ENCODE peak calls at places on chromosomes 3 and 15, in five cellular contexts. S, O, M, P and Y are unnamed samples.

GRCh38 chr3:195129644-195130492 is 141.1 kb downstream of the XXYLT1 start:
- DNase-seq in P (no peak), M (no peak), S (no peak), O (no peak), Y (no peak)

GRCh38 chr3:174156200-174156599 is 702.9 kb upstream of the NAALADL2 start:
- DNase-seq in M (no peak), S (no peak), O (no peak), P (no peak), Y (no peak)

GRCh38 chr3:155339052-155339451 is 45.6 kb upstream of the STRIT1 start:
- DNase-seq in S (no peak), M (no peak), P (no peak), O (no peak), Y (no peak)

GRCh38 chr15:92616621-92617179 is 38.9 kb downstream of the FAM174B start:
- DNase-seq in P (no peak), O (no peak), M (no peak), S (no peak), Y (peak; percentile 51)

GRCh38 chr3:144636833-144637232 is 665.2 kb downstream of the DIPK2A start:
- DNase-seq in P (no peak), O (no peak), S (no peak), M (no peak), Y (peak; percentile 85)

GRCh38 chr15:58988011-58988785 is 735 bp downstream of the RNF111 start:
- DNase-seq in P (peak; percentile 63), O (peak; percentile 92), M (peak; percentile 62), S (peak; percentile 62), Y (peak; percentile 90)

GRCh38 chr3:122594025-122594424 is 16.6 kb downstream of the PARP15 start:
- DNase-seq in O (no peak), S (no peak), M (no peak), P (no peak), Y (no peak)

GRCh38 chr3:14200276-14200675 is 21.7 kb downstream of the LSM3 start:
- DNase-seq in M (no peak), O (no peak), P (no peak), S (no peak), Y (no peak)

GRCh38 chr3:141789281-141789680 is 26.1 kb downstream of the GRK7 start:
- DNase-seq in O (no peak), P (no peak), M (no peak), S (no peak), Y (peak; percentile 58)

GRCh38 chr3:127423856-127424765 is 136.3 kb upstream of the PRR20G start:
- DNase-seq in M (no peak), S (no peak), P (no peak), O (no peak), Y (peak; percentile 49)

GRCh38 chr15:39145854-39146253 is 435.0 kb upstream of the THBS1 start:
- DNase-seq in O (no peak), M (no peak), S (no peak), P (no peak), Y (no peak)

GRCh38 chr3:186496016-186496415 is 48.2 kb downstream of the CRYGS start:
- DNase-seq in O (no peak), M (no peak), S (no peak), P (no peak), Y (peak; percentile 28)

GRCh38 chr3:179503152-179503551 is 51.9 kb upstream of the GNB4 start:
- DNase-seq in S (no peak), O (no peak), P (no peak), M (no peak), Y (no peak)

GRCh38 chr15:89761929-89762328 is 10.9 kb upstream of the MESP1 start:
- DNase-seq in S (no peak), M (no peak), P (no peak), O (no peak), Y (no peak)

GRCh38 chr3:184384342-184384741 is 4.5 kb downstream of the CHRD start:
- DNase-seq in O (no peak), P (no peak), S (no peak), M (no peak), Y (no peak)

GRCh38 chr3:137020315-137020714 is 62.5 kb downstream of the IL20RB start:
- DNase-seq in O (peak; percentile 76), M (no peak), S (no peak), P (no peak), Y (no peak)

GRCh38 chr3:18019178-18019530 is 276.7 kb upstream of the TBC1D5 start:
- DNase-seq in O (no peak), M (no peak), P (no peak), S (no peak), Y (no peak)

GRCh38 chr3:52441772-52442332 is 3.1 kb downstream of the SEMA3G start:
- DNase-seq in O (no peak), S (no peak), M (no peak), P (no peak), Y (no peak)

GRCh38 chr3:59817511-59817910 is 767.7 kb upstream of the CFAP20DC start:
- DNase-seq in M (no peak), S (no peak), O (no peak), P (no peak), Y (no peak)

GRCh38 chr15:82680200-82681102 is 29.2 kb downstream of the AP3B2 start:
- DNase-seq in M (peak; percentile 29), S (peak; percentile 81), O (peak; percentile 31), P (no peak), Y (peak; percentile 96)

GRCh38 chr3:99929409-99930139 is 111.9 kb downstream of the CMSS1 start:
- DNase-seq in O (no peak), P (no peak), M (no peak), S (no peak), Y (peak; percentile 48)

GRCh38 chr3:46670000-46670890 is 23.2 kb downstream of the ALS2CL start:
- DNase-seq in O (peak; percentile 5), M (no peak), P (no peak), S (no peak), Y (peak; percentile 33)

GRCh38 chr3:51353566-51354140 is 31.4 kb upstream of the MANF start:
- DNase-seq in O (no peak), P (no peak), S (no peak), M (no peak), Y (no peak)

GRCh38 chr15:25226360-25226759 is 212.5 kb downstream of the UBE3A start:
- DNase-seq in S (no peak), O (no peak), P (no peak), M (no peak), Y (no peak)

GRCh38 chr3:194304186-194304917 is 46.8 kb downstream of the CPN2 start:
- DNase-seq in P (no peak), O (no peak), M (no peak), S (peak; percentile 24), Y (peak; percentile 17)

GRCh38 chr15:31216210-31216911 is 110.3 kb upstream of the KLF13 start:
- DNase-seq in O (peak; percentile 93), M (peak; percentile 41), S (peak; percentile 56), P (peak; percentile 18), Y (peak; percentile 86)

GRCh38 chr3:191901746-191902145 is 440.8 kb downstream of the PYDC2 start:
- DNase-seq in P (no peak), M (no peak), S (no peak), O (no peak), Y (no peak)

GRCh38 chr3:13548696-13549512 is at the start of gene FBLN2:
- DNase-seq in O (no peak), M (peak; percentile 51), P (no peak), S (peak; percentile 41), Y (peak; percentile 88)

GRCh38 chr3:188554404-188554803 is 400.4 kb downstream of the LPP start:
- DNase-seq in P (no peak), S (no peak), M (no peak), O (no peak), Y (no peak)

GRCh38 chr15:101228313-101228712 is 23.5 kb downstream of the CHSY1 start:
- DNase-seq in S (no peak), O (no peak), P (no peak), M (no peak), Y (no peak)

GRCh38 chr3:177836671-177837070 is 639.4 kb upstream of the TBL1XR1 start:
- DNase-seq in M (no peak), P (no peak), S (no peak), O (no peak), Y (no peak)

GRCh38 chr3:24428470-24428869 is 66.2 kb downstream of the THRB start:
- DNase-seq in O (no peak), M (no peak), P (no peak), S (no peak), Y (no peak)

GRCh38 chr3:142649996-142650693 is 54.0 kb downstream of the PLS1 start:
- DNase-seq in S (no peak), O (no peak), P (no peak), M (no peak), Y (no peak)

GRCh38 chr15:87752250-87752951 is 504.1 kb downstream of the NTRK3 start:
- DNase-seq in P (no peak), O (no peak), M (no peak), S (no peak), Y (no peak)

GRCh38 chr3:188706176-188706575 is 465.6 kb upstream of the TPRG1 start:
- DNase-seq in O (no peak), S (no peak), P (no peak), M (no peak), Y (no peak)